ENCODE peak calls at places on chromosomes 5 and 9, in nine cellular contexts. A, R, Y, J, F, V, T, X and U are unnamed samples.
A peak's percentile ranks its signal among the peaks of the same experiment; 100 is the strongest.

GRCh38 chr5:68134033-68134668 is 81.4 kb upstream of the PIK3R1 start:
- DNase-seq in A (no peak), R (no peak), Y (no peak), J (no peak), F (peak; percentile 23), V (no peak), T (no peak), X (no peak), U (peak; percentile 16)

GRCh38 chr5:143213851-143214363 is 189.6 kb downstream of the NR3C1 start:
- DNase-seq in A (no peak), R (no peak), Y (no peak), J (no peak), F (no peak), V (no peak), T (no peak), X (no peak), U (no peak)

GRCh38 chr9:73566627-73567026 is 415.0 kb downstream of the ANXA1 start:
- DNase-seq in A (no peak), R (no peak), Y (no peak), J (no peak), F (no peak), V (no peak), T (no peak), X (no peak), U (no peak)

GRCh38 chr9:18605763-18606162 is 131.8 kb downstream of the ADAMTSL1 start:
- DNase-seq in A (peak; percentile 54), R (peak; percentile 67), Y (no peak), J (no peak), F (no peak), V (peak; percentile 44), T (peak; percentile 30), X (peak; percentile 66), U (no peak)

GRCh38 chr9:82255533-82255932 is 267.0 kb downstream of the SPATA31D1 start:
- DNase-seq in A (no peak), R (no peak), Y (no peak), J (no peak), F (no peak), V (no peak), T (no peak), X (no peak), U (no peak)

GRCh38 chr9:111411266-111411665 is 72.9 kb downstream of the ECPAS start:
- DNase-seq in A (no peak), R (no peak), Y (no peak), J (no peak), F (no peak), V (no peak), T (no peak), X (no peak), U (no peak)

GRCh38 chr9:136240941-136241340 is 4.7 kb downstream of the QSOX2 start:
- DNase-seq in A (no peak), R (no peak), Y (no peak), J (no peak), F (no peak), V (no peak), T (no peak), X (no peak), U (no peak)

GRCh38 chr5:95446009-95446408 is 54.8 kb downstream of the FAM81B start:
- DNase-seq in A (no peak), R (no peak), Y (no peak), J (peak; percentile 7), F (no peak), V (peak; percentile 71), T (no peak), X (peak; percentile 10), U (peak; percentile 84)

GRCh38 chr9:27168951-27169350 is 59.9 kb downstream of the TEK start:
- DNase-seq in A (no peak), R (no peak), Y (no peak), J (no peak), F (no peak), V (no peak), T (no peak), X (no peak), U (no peak)

GRCh38 chr9:27165067-27165466 is 56.0 kb downstream of the TEK start:
- DNase-seq in A (no peak), R (no peak), Y (no peak), J (no peak), F (no peak), V (no peak), T (no peak), X (no peak), U (no peak)

GRCh38 chr9:27162045-27162444 is 53.0 kb downstream of the TEK start:
- DNase-seq in A (no peak), R (no peak), Y (no peak), J (no peak), F (no peak), V (peak; percentile 57), T (no peak), X (no peak), U (no peak)

GRCh38 chr9:27168496-27168895 is 59.5 kb downstream of the TEK start:
- DNase-seq in A (no peak), R (no peak), Y (no peak), J (no peak), F (no peak), V (no peak), T (no peak), X (no peak), U (no peak)

GRCh38 chr9:27165670-27166069 is 56.6 kb downstream of the TEK start:
- DNase-seq in A (no peak), R (no peak), Y (no peak), J (no peak), F (peak; percentile 42), V (no peak), T (no peak), X (no peak), U (no peak)
- TF ChIP-seq CTCF in A (no peak), R (no peak), Y (no peak), J (no peak), F (no peak), V (no peak), T (no peak), X (no peak), U (no peak)

GRCh38 chr9:133729646-133730281 is 8.4 kb downstream of the SARDH start:
- DNase-seq in A (no peak), R (no peak), Y (peak; percentile 76), J (no peak), F (no peak), V (no peak), T (peak; percentile 10), X (no peak), U (no peak)
- TF ChIP-seq CTCF in A (no peak), R (no peak), Y (no peak), J (no peak), F (no peak), V (no peak), T (no peak), X (no peak), U (no peak)

GRCh38 chr5:151448038-151448985 is 909 bp downstream of the SLC36A1 start:
- DNase-seq in A (peak; percentile 20), R (no peak), Y (no peak), J (peak; percentile 50), F (peak; percentile 35), V (peak; percentile 18), T (no peak), X (no peak), U (peak; percentile 56)
- TF ChIP-seq CTCF in A (no peak), R (no peak), Y (peak; percentile 12), J (no peak), F (no peak), V (peak; percentile 9), T (no peak), X (no peak), U (peak; percentile 31)

GRCh38 chr5:106154280-106154716 is 1516.4 kb downstream of the EFNA5 start:
- DNase-seq in A (no peak), R (no peak), Y (no peak), J (no peak), F (peak; percentile 28), V (no peak), T (no peak), X (no peak), U (no peak)
- TF ChIP-seq CTCF in A (no peak), R (no peak), Y (no peak), J (no peak), F (no peak), V (no peak), T (no peak), X (no peak), U (no peak)

GRCh38 chr5:55911784-55912653 is 60.9 kb downstream of the IL31RA start:
- DNase-seq in A (no peak), R (no peak), Y (no peak), J (no peak), F (no peak), V (peak; percentile 62), T (no peak), X (no peak), U (no peak)
- TF ChIP-seq CTCF in A (no peak), R (no peak), Y (peak; percentile 35), J (no peak), F (no peak), V (no peak), T (no peak), X (no peak), U (no peak)

GRCh38 chr5:78492216-78492615 is 131.8 kb downstream of the SCAMP1 start:
- DNase-seq in A (no peak), R (no peak), Y (no peak), J (no peak), F (no peak), V (no peak), T (no peak), X (no peak), U (no peak)
- TF ChIP-seq CTCF in A (no peak), R (no peak), Y (no peak), J (no peak), F (no peak), V (no peak), T (no peak), X (no peak), U (no peak)

GRCh38 chr5:84118551-84118950 is 266.1 kb downstream of the EDIL3 start:
- DNase-seq in A (no peak), R (no peak), Y (no peak), J (no peak), F (no peak), V (no peak), T (no peak), X (no peak), U (no peak)
- TF ChIP-seq CTCF in A (no peak), R (no peak), Y (no peak), J (no peak), F (no peak), V (no peak), T (no peak), X (no peak), U (no peak)

DNA sequence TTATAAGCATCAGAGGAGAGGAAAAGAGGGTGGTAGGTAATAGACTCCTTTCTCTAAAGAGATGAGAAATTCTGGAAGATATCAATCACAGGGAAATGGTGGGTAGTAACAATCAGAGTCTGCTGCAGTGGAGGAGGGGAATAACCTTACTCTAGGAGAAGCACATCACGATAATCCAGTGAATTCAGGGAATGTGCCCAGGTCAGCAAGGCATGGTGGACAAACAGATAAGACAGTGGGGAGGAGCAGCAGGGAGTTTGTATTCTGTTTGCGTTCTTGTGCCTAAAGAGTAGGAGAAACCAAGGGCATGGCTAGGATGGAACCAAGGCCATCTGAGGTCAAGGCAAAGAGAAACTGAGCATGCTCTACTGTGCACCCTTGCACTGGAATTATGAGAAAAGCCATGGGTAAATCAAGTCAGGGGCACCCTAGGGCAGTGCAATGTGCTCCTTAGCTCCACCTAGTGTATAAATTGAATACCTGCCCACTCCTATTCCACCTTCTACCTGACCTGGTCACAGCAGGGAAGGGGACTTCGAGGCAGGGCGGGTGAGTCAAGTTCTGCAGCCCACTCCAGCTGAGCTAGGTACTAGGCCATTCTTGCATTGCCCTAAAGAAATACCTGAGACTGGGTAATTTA is 31.6 kb downstream of the RETREG1 start:
- DNase-seq in A (no peak), R (no peak), Y (no peak), J (peak; percentile 20), F (no peak), V (no peak), T (no peak), X (no peak), U (peak; percentile 40)
- TF ChIP-seq CTCF in A (peak; percentile 7), R (no peak), Y (peak; percentile 21), J (peak; percentile 69), F (peak; percentile 14), V (peak; percentile 54), T (no peak), X (peak; percentile 23), U (peak; percentile 55)